ENCODE peak calls at places on chromosomes 5 and 9, in six cellular contexts. R is stimulated activated CD8-positive, alpha-beta memory T cell treated with anti-CD3 and anti-CD28 coated beads, Interleukin-2, amount 100 ng/mL, for 1 hour; I is EH; T is kidney glomerular epithelial cell; P is neural crest cell; C is PC-9. Z is an unnamed sample.

GRCh38 chr5:7094626-7095025 is 301.3 kb upstream of the ADCY2 start:
- DNase-seq in T (no peak), C (no peak), I (no peak), P (peak; percentile 59), R (no peak), Z (no peak)

GRCh38 chr5:73774924-73775323 is 148.9 kb downstream of the ARHGEF28 start:
- DNase-seq in P (no peak), T (no peak), C (no peak), R (no peak), I (no peak), Z (no peak)

GRCh38 chr9:7387844-7388243 is 411.7 kb downstream of the DMAC1 start:
- DNase-seq in I (no peak), C (no peak), R (no peak), T (no peak), P (no peak), Z (no peak)

GRCh38 chr5:65893749-65894430 is 32.5 kb upstream of the ERBIN start:
- DNase-seq in I (no peak), T (no peak), P (no peak), R (no peak), C (peak; percentile 48), Z (no peak)

GRCh38 chr5:68071731-68072130 is 143.8 kb upstream of the PIK3R1 start:
- DNase-seq in R (no peak), I (peak; percentile 62), C (no peak), T (no peak), P (no peak), Z (no peak)

GRCh38 chr9:71743217-71743705 is 25.1 kb downstream of the CEMIP2 start:
- DNase-seq in C (peak; percentile 75), I (peak; percentile 48), R (no peak), T (no peak), P (no peak), Z (no peak)

GRCh38 chr5:129099184-129099570 is 4.6 kb downstream of the ISOC1 start:
- DNase-seq in P (no peak), T (no peak), R (no peak), C (no peak), I (no peak), Z (no peak)

GRCh38 chr9:14340536-14340935 is 26.6 kb upstream of the NFIB start:
- DNase-seq in P (no peak), T (no peak), C (no peak), R (no peak), I (no peak), Z (no peak)

GRCh38 chr5:149062371-149063016 is 368 bp downstream of the SH3TC2 start:
- DNase-seq in R (no peak), I (peak; percentile 98), P (no peak), C (peak; percentile 95), T (peak; percentile 75), Z (no peak)

GRCh38 chr9:128529191-128529590 is 23.2 kb upstream of the SPTAN1 start:
- DNase-seq in P (no peak), T (no peak), I (no peak), C (no peak), R (no peak), Z (no peak)

GRCh38 chr5:116747881-116748280 is 173.3 kb upstream of the SEMA6A start:
- DNase-seq in P (no peak), R (no peak), I (no peak), T (peak; percentile 72), C (no peak), Z (no peak)

GRCh38 chr5:149550608-149551226 is 522 bp downstream of the CSNK1A1 start:
- DNase-seq in T (no peak), R (no peak), C (no peak), I (peak; percentile 21), P (no peak), Z (no peak)

GRCh38 chr9:124782661-124783574 is 6.0 kb downstream of the OLFML2A start:
- DNase-seq in P (no peak), C (no peak), I (no peak), T (no peak), R (no peak), Z (peak; percentile 82)

GRCh38 chr9:94714494-94714893 is 12.0 kb upstream of the AOPEP start:
- DNase-seq in R (no peak), C (no peak), T (no peak), I (peak; percentile 64), P (no peak), Z (no peak)

GRCh38 chr5:51414516-51414915 is 31.3 kb downstream of the ISL1 start:
- DNase-seq in I (no peak), C (no peak), T (peak; percentile 10), P (no peak), R (no peak), Z (no peak)

GRCh38 chr9:114968710-114969109 is 38.3 kb upstream of the TNFSF8 start:
- DNase-seq in C (no peak), R (no peak), I (peak; percentile 22), T (no peak), P (no peak), Z (no peak)

GRCh38 chr5:139552893-139553575 is 8.1 kb upstream of the UBE2D2 start:
- DNase-seq in P (no peak), I (no peak), T (no peak), C (no peak), R (no peak), Z (peak; percentile 49)

GRCh38 chr5:100161868-100162267 is 373.3 kb upstream of the FAM174A start:
- DNase-seq in R (no peak), C (no peak), P (no peak), I (no peak), T (no peak), Z (no peak)

GRCh38 chr5:170471551-170472212 is 32.1 kb upstream of the KCNIP1 start:
- DNase-seq in R (no peak), C (no peak), T (no peak), P (no peak), I (no peak), Z (no peak)

GRCh38 chr9:6889868-6890267 is 132.1 kb downstream of the KDM4C start:
- DNase-seq in I (no peak), R (no peak), P (no peak), T (no peak), C (no peak), Z (no peak)

GRCh38 chr9:28981129-28981528 is 1407.8 kb upstream of the C9orf72 start:
- DNase-seq in T (no peak), I (no peak), R (no peak), C (no peak), P (no peak), Z (no peak)

GRCh38 chr5:41337724-41338123 is 124.4 kb upstream of the C6 start:
- DNase-seq in C (no peak), T (no peak), I (no peak), R (no peak), P (no peak), Z (no peak)

GRCh38 chr5:180618830-180619562 is 27.7 kb upstream of the SCGB3A1 start:
- DNase-seq in R (no peak), P (peak; percentile 65), I (peak; percentile 34), C (no peak), T (no peak), Z (no peak)

GRCh38 chr5:34743878-34744277 is 87.8 kb downstream of the RAI14 start:
- DNase-seq in P (no peak), T (peak; percentile 90), R (no peak), I (peak; percentile 99), C (no peak), Z (no peak)